ENCODE peak calls at places on chromosomes 13 and 19, in six cellular contexts. One of them, this sample, is unnamed.
A peak's percentile ranks its signal among the peaks of the same experiment; 100 is the strongest.

GRCh38 chr19:34500656-34501120 is 19.1 kb downstream of the WTIP start:
- DNase-seq in HTR-8/SVneo: no peak
- DNase-seq in pancreas: no peak
- DNase-seq in HT1080: no peak
- DNase-seq in central memory CD4-positive, alpha-beta T cell: no peak
- DNase-seq in NCI-H82: no peak
- DNase-seq in this sample: no peak

GRCh38 chr13:46521921-46522691 is 30.9 kb upstream of the LRCH1 start:
- DNase-seq in NCI-H82: peak; percentile 87
- DNase-seq in HTR-8/SVneo: no peak
- DNase-seq in pancreas: no peak
- DNase-seq in central memory CD4-positive, alpha-beta T cell: no peak
- DNase-seq in HT1080: no peak
- DNase-seq in this sample: no peak

GRCh38 chr19:18203408-18203862 is 407 bp downstream of the RAB3A start:
- DNase-seq in central memory CD4-positive, alpha-beta T cell: no peak
- DNase-seq in HT1080: no peak
- DNase-seq in NCI-H82: peak; percentile 83
- DNase-seq in HTR-8/SVneo: no peak
- DNase-seq in pancreas: no peak
- DNase-seq in this sample: no peak

GRCh38 chr13:31204592-31204991 is 4.8 kb downstream of the B3GLCT start:
- DNase-seq in HTR-8/SVneo: peak; percentile 57
- DNase-seq in central memory CD4-positive, alpha-beta T cell: no peak
- DNase-seq in NCI-H82: peak; percentile 48
- DNase-seq in HT1080: peak; percentile 83
- DNase-seq in pancreas: no peak
- DNase-seq in this sample: no peak

GRCh38 chr13:86856996-86857395 is 814.2 kb upstream of the SLITRK5 start:
- DNase-seq in central memory CD4-positive, alpha-beta T cell: no peak
- DNase-seq in HTR-8/SVneo: peak; percentile 5
- DNase-seq in HT1080: peak; percentile 82
- DNase-seq in pancreas: no peak
- DNase-seq in NCI-H82: peak; percentile 45
- DNase-seq in this sample: no peak

GRCh38 chr19:57558525-57558924 is 1.1 kb downstream of the ZNF550 start:
- DNase-seq in central memory CD4-positive, alpha-beta T cell: no peak
- DNase-seq in pancreas: no peak
- DNase-seq in HT1080: peak; percentile 7
- DNase-seq in HTR-8/SVneo: no peak
- DNase-seq in NCI-H82: peak; percentile 9
- DNase-seq in this sample: no peak

GRCh38 chr13:33262069-33262487 is 23.5 kb downstream of the STARD13 start:
- DNase-seq in NCI-H82: no peak
- DNase-seq in pancreas: no peak
- DNase-seq in HTR-8/SVneo: no peak
- DNase-seq in central memory CD4-positive, alpha-beta T cell: no peak
- DNase-seq in HT1080: peak; percentile 91
- DNase-seq in this sample: no peak

GRCh38 chr19:10603873-10604459 is 16.9 kb upstream of the AP1M2 start:
- DNase-seq in central memory CD4-positive, alpha-beta T cell: peak; percentile 42
- DNase-seq in pancreas: no peak
- DNase-seq in HTR-8/SVneo: no peak
- DNase-seq in HT1080: no peak
- DNase-seq in NCI-H82: no peak
- DNase-seq in this sample: no peak

GRCh38 chr13:44388427-44388826 is 14.8 kb downstream of the SERP2 start:
- DNase-seq in HTR-8/SVneo: no peak
- DNase-seq in NCI-H82: peak; percentile 20
- DNase-seq in central memory CD4-positive, alpha-beta T cell: no peak
- DNase-seq in HT1080: no peak
- DNase-seq in pancreas: no peak
- DNase-seq in this sample: no peak

GRCh38 chr19:40982594-40983101 is 8.4 kb upstream of the CYP2B6 start:
- DNase-seq in HTR-8/SVneo: no peak
- DNase-seq in central memory CD4-positive, alpha-beta T cell: no peak
- DNase-seq in NCI-H82: no peak
- DNase-seq in pancreas: no peak
- DNase-seq in HT1080: no peak
- DNase-seq in this sample: no peak

GRCh38 chr13:48297131-48297786 is 6.3 kb upstream of the RB1 start:
- DNase-seq in pancreas: no peak
- DNase-seq in central memory CD4-positive, alpha-beta T cell: no peak
- DNase-seq in HT1080: no peak
- DNase-seq in NCI-H82: peak; percentile 41
- DNase-seq in HTR-8/SVneo: no peak
- DNase-seq in this sample: no peak

GRCh38 chr13:36915891-36916640 is 4.0 kb downstream of the SMAD9 start:
- DNase-seq in NCI-H82: peak; percentile 76
- DNase-seq in HTR-8/SVneo: no peak
- DNase-seq in HT1080: no peak
- DNase-seq in central memory CD4-positive, alpha-beta T cell: no peak
- DNase-seq in pancreas: no peak
- DNase-seq in this sample: no peak

GRCh38 chr19:30167206-30167903 is 204.8 kb upstream of the ZNF536 start:
- DNase-seq in central memory CD4-positive, alpha-beta T cell: no peak
- DNase-seq in pancreas: no peak
- DNase-seq in HT1080: no peak
- DNase-seq in NCI-H82: no peak
- DNase-seq in HTR-8/SVneo: no peak
- DNase-seq in this sample: no peak

GRCh38 chr19:5186293-5187050 is 154.1 kb downstream of the PTPRS start:
- DNase-seq in central memory CD4-positive, alpha-beta T cell: no peak
- DNase-seq in HTR-8/SVneo: no peak
- DNase-seq in NCI-H82: no peak
- DNase-seq in pancreas: no peak
- DNase-seq in HT1080: peak; percentile 10
- DNase-seq in this sample: no peak

GRCh38 chr13:35475131-35475959 is 1.1 kb downstream of the MAB21L1 start:
- DNase-seq in NCI-H82: peak; percentile 76
- DNase-seq in pancreas: no peak
- DNase-seq in HT1080: no peak
- DNase-seq in HTR-8/SVneo: no peak
- DNase-seq in central memory CD4-positive, alpha-beta T cell: no peak
- DNase-seq in this sample: peak; percentile 11

GRCh38 chr19:29881386-29881785 is 60.7 kb upstream of the URI1 start:
- DNase-seq in pancreas: no peak
- DNase-seq in HT1080: peak; percentile 28
- DNase-seq in central memory CD4-positive, alpha-beta T cell: no peak
- DNase-seq in NCI-H82: no peak
- DNase-seq in HTR-8/SVneo: no peak
- DNase-seq in this sample: no peak

GRCh38 chr13:23987331-23987730 is 90.0 kb upstream of the C1QTNF9B start:
- DNase-seq in central memory CD4-positive, alpha-beta T cell: no peak
- DNase-seq in pancreas: no peak
- DNase-seq in HT1080: no peak
- DNase-seq in HTR-8/SVneo: no peak
- DNase-seq in NCI-H82: no peak
- DNase-seq in this sample: no peak

GRCh38 chr19:5806905-5807304 is 2.0 kb downstream of the NRTN start:
- DNase-seq in HT1080: no peak
- DNase-seq in central memory CD4-positive, alpha-beta T cell: no peak
- DNase-seq in NCI-H82: no peak
- DNase-seq in HTR-8/SVneo: no peak
- DNase-seq in pancreas: no peak
- DNase-seq in this sample: no peak

GRCh38 chr19:39155114-39155700 is 29.6 kb downstream of the PAK4 start:
- DNase-seq in pancreas: peak; percentile 28
- DNase-seq in NCI-H82: no peak
- DNase-seq in central memory CD4-positive, alpha-beta T cell: no peak
- DNase-seq in HT1080: no peak
- DNase-seq in HTR-8/SVneo: no peak
- DNase-seq in this sample: no peak

GRCh38 chr13:19169496-19169895 is 12.1 kb downstream of the TUBA3C start:
- DNase-seq in pancreas: no peak
- DNase-seq in NCI-H82: no peak
- DNase-seq in HT1080: no peak
- DNase-seq in HTR-8/SVneo: no peak
- DNase-seq in central memory CD4-positive, alpha-beta T cell: no peak
- DNase-seq in this sample: no peak

GRCh38 chr13:89936256-89936655 is 1411.2 kb upstream of the MIR17HG start:
- DNase-seq in HTR-8/SVneo: no peak
- DNase-seq in central memory CD4-positive, alpha-beta T cell: no peak
- DNase-seq in NCI-H82: no peak
- DNase-seq in pancreas: no peak
- DNase-seq in HT1080: no peak
- DNase-seq in this sample: no peak

GRCh38 chr13:87671824-87672603 is 843 bp downstream of the SLITRK5 start:
- DNase-seq in central memory CD4-positive, alpha-beta T cell: no peak
- DNase-seq in pancreas: no peak
- DNase-seq in HTR-8/SVneo: no peak
- DNase-seq in NCI-H82: peak; percentile 81
- DNase-seq in HT1080: no peak
- DNase-seq in this sample: no peak

GRCh38 chr13:76210262-76210661 is 574.1 kb downstream of the LMO7 start:
- DNase-seq in HT1080: peak; percentile 54
- DNase-seq in pancreas: no peak
- DNase-seq in NCI-H82: no peak
- DNase-seq in HTR-8/SVneo: no peak
- DNase-seq in central memory CD4-positive, alpha-beta T cell: no peak
- DNase-seq in this sample: no peak

GRCh38 chr19:44643605-44644390 is at the start of gene PVR:
- DNase-seq in HT1080: peak; percentile 83
- DNase-seq in central memory CD4-positive, alpha-beta T cell: no peak
- DNase-seq in HTR-8/SVneo: peak; percentile 82
- DNase-seq in pancreas: peak; percentile 74
- DNase-seq in NCI-H82: peak; percentile 88
- DNase-seq in this sample: peak; percentile 43

GRCh38 chr19:41626877-41627276 is at the start of gene CEACAM4:
- DNase-seq in pancreas: peak; percentile 38
- DNase-seq in HTR-8/SVneo: no peak
- DNase-seq in HT1080: no peak
- DNase-seq in central memory CD4-positive, alpha-beta T cell: no peak
- DNase-seq in NCI-H82: no peak
- DNase-seq in this sample: no peak